ENCODE peak calls at places on chromosome 21, in seven cellular contexts. R, K, Q, G, M, P and Y are unnamed samples.

GRCh38 chr21:40754466-40754865 is 92.5 kb downstream of the DSCAM start:
- DNase-seq in Q (no peak), G (no peak), M (no peak), P (no peak), R (no peak), K (no peak), Y (no peak)

GRCh38 chr21:31991356-31992331 is 118.8 kb downstream of the HUNK start:
- DNase-seq in M (no peak), Q (no peak), P (no peak), R (no peak), G (no peak), K (no peak), Y (no peak)

GRCh38 chr21:31351438-31351837 is 7.4 kb upstream of the TIAM1 start:
- DNase-seq in K (no peak), R (no peak), Q (no peak), G (peak; percentile 49), M (peak; percentile 67), P (no peak), Y (no peak)

GRCh38 chr21:37759777-37760176 is 156.5 kb downstream of the KCNJ6 start:
- DNase-seq in K (no peak), M (no peak), R (no peak), P (no peak), G (no peak), Q (no peak), Y (no peak)

GRCh38 chr21:44547656-44548331 is 3.5 kb downstream of the KRTAP10-2 start:
- DNase-seq in K (no peak), M (no peak), G (no peak), R (no peak), P (no peak), Q (peak; percentile 21), Y (no peak)

GRCh38 chr21:15775981-15776380 is 46.2 kb downstream of the USP25 start:
- DNase-seq in K (no peak), Q (no peak), M (peak; percentile 86), R (no peak), P (no peak), G (peak; percentile 73), Y (no peak)

GRCh38 chr21:17796037-17796403 is 23.1 kb downstream of the C21orf91 start:
- DNase-seq in M (no peak), R (no peak), G (no peak), P (no peak), K (no peak), Q (no peak), Y (no peak)

GRCh38 chr21:15065381-15066230 is 806 bp upstream of the NRIP1 start:
- DNase-seq in K (peak; percentile 85), G (peak; percentile 86), P (peak; percentile 87), R (peak; percentile 86), M (peak; percentile 89), Q (peak; percentile 68), Y (peak; percentile 76)

GRCh38 chr21:44552136-44552535 is 831 bp upstream of the KRTAP10-2 start:
- DNase-seq in P (no peak), R (no peak), G (no peak), Q (peak; percentile 21), M (no peak), K (no peak), Y (no peak)

GRCh38 chr21:40902993-40903392 is 56.0 kb upstream of the DSCAM start:
- DNase-seq in M (no peak), Q (no peak), P (no peak), G (no peak), K (no peak), R (no peak), Y (no peak)

GRCh38 chr21:30153697-30154340 is 12.8 kb downstream of the CLDN17 start:
- DNase-seq in G (no peak), R (no peak), M (no peak), Q (no peak), K (no peak), P (no peak), Y (no peak)

GRCh38 chr21:44052071-44052829 is 40.1 kb downstream of the TRAPPC10 start:
- DNase-seq in Q (no peak), M (no peak), R (no peak), K (no peak), G (no peak), P (no peak), Y (no peak)

GRCh38 chr21:25801217-25802015 is 66.6 kb downstream of the GABPA start:
- DNase-seq in G (peak; percentile 75), R (peak; percentile 90), Q (peak; percentile 81), P (peak; percentile 68), K (peak; percentile 86), M (peak; percentile 60), Y (peak; percentile 88)

GRCh38 chr21:17512245-17513213 is at the start of gene CXADR:
- DNase-seq in M (peak; percentile 43), R (peak; percentile 91), Q (peak; percentile 93), G (no peak), P (no peak), K (peak; percentile 92), Y (peak; percentile 76)

GRCh38 chr21:40732243-40732642 is 114.7 kb downstream of the DSCAM start:
- DNase-seq in K (no peak), M (peak; percentile 50), Q (no peak), G (no peak), P (no peak), R (no peak), Y (no peak)

DNA sequence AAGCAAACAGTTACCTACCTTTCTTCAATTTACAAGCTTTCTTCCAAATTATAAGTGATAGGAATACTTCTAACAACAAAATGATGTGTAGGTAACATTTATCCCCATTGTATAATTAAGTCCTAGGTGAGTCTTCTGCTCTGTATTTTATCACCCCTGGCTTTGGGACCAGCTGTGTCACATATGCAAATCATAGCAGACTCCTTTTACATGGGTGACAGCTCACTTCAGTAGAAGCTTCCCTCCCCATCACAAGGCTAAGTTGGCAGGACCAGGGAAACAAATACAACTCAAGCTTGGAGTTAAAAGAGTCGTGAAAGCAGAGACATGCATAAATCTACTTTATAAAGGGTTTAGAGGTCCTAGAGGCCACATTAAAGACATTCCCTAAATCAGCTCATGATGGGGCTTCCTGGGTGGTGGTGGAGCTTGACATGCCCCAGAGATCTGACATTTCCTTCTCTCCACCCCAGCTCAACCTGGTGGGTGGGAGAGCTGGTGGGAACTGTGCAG is 121.2 kb upstream of the RUNX1 start:
- DNase-seq in K (no peak), G (no peak), M (no peak), Q (no peak), P (no peak), R (no peak), Y (no peak)
- H3K27ac ChIP-seq in K (no peak overlapping the region), G (no peak overlapping the region), M (no peak overlapping the region), Q (no peak overlapping the region), P (no peak overlapping the region), R (no peak overlapping the region), Y (no peak overlapping the region)

GRCh38 chr21:35024475-35024874 is 24.6 kb downstream of the RUNX1 start:
- DNase-seq in G (no peak), K (no peak), R (no peak), Q (no peak), M (no peak), P (no peak), Y (no peak)

GRCh38 chr21:35027558-35028450 is 21.3 kb downstream of the RUNX1 start:
- DNase-seq in R (no peak), Q (no peak), G (no peak), P (no peak), M (no peak), K (no peak), Y (no peak)

GRCh38 chr21:35025206-35026152 is 23.6 kb downstream of the RUNX1 start:
- DNase-seq in K (no peak), R (no peak), M (no peak), G (no peak), P (no peak), Q (no peak), Y (no peak)

GRCh38 chr21:35026617-35027557 is 22.2 kb downstream of the RUNX1 start:
- DNase-seq in P (peak; percentile 29), K (peak; percentile 88), R (peak; percentile 63), M (peak; percentile 74), G (peak; percentile 62), Q (peak; percentile 74), Y (peak; percentile 42)

DNA sequence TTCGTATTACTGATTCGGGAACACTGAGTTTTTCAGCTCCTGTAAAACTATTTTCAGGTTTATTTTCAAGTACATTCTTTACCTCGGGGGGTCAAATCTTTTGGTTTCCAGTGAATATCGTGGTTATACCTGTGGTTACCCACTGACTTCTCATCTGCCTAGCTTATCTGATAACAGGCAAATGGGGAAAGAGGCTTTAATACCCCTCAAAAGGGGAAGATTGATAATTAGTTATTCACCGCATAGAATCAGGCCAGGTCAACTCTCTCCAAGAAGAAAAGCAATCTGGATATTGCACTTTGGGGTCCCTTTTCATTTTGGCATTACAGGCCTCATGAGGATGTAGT is 23.0 kb downstream of the RUNX1 start:
- DNase-seq in G (no peak), K (no peak), R (no peak), P (no peak), Q (no peak), M (peak; percentile 72), Y (no peak)
- H3K4me3 ChIP-seq in G (no peak overlapping the region), K (peak overlapping the region; percentile 31), R (no peak overlapping the region), P (no peak overlapping the region), Q (no peak overlapping the region), M (no peak overlapping the region), Y (no peak overlapping the region)

DNA sequence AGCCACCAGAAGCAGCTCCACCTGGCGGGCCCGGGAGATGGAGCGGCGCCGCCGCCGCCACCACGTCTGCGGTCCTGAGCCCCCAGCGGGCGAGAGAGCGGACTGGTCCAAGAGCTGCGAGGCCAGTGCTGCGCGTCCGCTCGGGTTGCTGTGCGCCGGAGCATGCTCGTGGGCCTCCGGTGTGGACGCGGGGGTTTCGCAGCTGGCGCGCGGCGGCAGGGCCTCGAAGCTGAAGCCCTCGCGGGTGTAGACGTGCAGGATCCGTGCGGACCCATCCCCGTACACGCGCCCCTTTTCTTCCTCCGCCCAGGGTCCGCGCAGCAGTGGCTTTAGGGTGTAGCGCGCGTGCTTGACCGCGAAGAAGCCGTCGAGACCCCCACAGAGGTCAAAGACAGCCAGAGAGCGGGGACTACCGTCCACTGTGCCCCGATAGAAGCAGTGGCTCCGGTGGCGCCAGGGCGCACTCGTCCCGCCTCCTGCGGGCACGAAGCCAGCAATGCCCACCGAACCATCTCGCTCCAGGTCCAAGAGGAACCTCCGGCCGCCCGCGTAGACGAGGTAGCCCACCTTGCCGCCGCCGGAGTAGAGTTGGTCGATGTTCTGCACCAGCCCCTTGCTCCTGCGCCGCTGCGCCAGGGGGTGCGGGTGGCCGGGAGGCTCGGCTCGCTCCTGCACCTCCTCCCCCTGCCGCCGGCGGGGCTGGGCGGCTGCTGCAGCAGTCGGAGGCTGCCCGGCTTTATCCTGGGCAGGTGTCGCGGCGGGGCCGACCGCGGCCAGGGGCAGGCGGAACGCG is 1.1 kb downstream of the ADAMTS5 start:
- DNase-seq in G (peak; percentile 14), Q (peak; percentile 25), M (peak; percentile 16), K (peak; percentile 47), P (no peak), R (peak; percentile 19), Y (peak; percentile 39)
- TF ChIP-seq CTCF in G (peak; percentile 56), Q (no peak), M (peak; percentile 25), K (peak; percentile 23), P (no peak), R (no peak), Y (peak; percentile 58)

GRCh38 chr21:34890724-34891609 is 158.1 kb downstream of the RUNX1 start:
- DNase-seq in K (peak; percentile 59), P (no peak), Q (no peak), G (peak; percentile 57), M (peak; percentile 61), R (no peak), Y (peak; percentile 25)

GRCh38 chr21:34889537-34890257 is 159.4 kb downstream of the RUNX1 start:
- DNase-seq in Q (peak; percentile 86), P (peak; percentile 54), K (peak; percentile 89), M (peak; percentile 80), R (peak; percentile 82), G (peak; percentile 63), Y (peak; percentile 65)

GRCh38 chr21:34891610-34891943 is 157.5 kb downstream of the RUNX1 start:
- DNase-seq in G (no peak), M (no peak), R (no peak), K (no peak), P (no peak), Q (no peak), Y (no peak)

GRCh38 chr21:34889287-34889536 is 159.9 kb downstream of the RUNX1 start:
- DNase-seq in Q (peak; percentile 57), P (no peak), G (peak; percentile 68), R (peak; percentile 47), M (peak; percentile 80), K (peak; percentile 78), Y (peak; percentile 54)

GRCh38 chr21:34890258-34890723 is 158.8 kb downstream of the RUNX1 start:
- DNase-seq in K (no peak), R (no peak), G (no peak), P (no peak), Q (no peak), M (no peak), Y (no peak)
- H3K27ac ChIP-seq in K (peak overlapping the region; percentile 95), R (peak overlapping the region; percentile 98), G (peak overlapping the region; percentile 97), P (peak overlapping the region; percentile 58), Q (peak overlapping the region; percentile 91), M (peak overlapping the region; percentile 92), Y (peak overlapping the region; percentile 77)